ENCODE peak calls at places on chromosomes 5 and 9, in ten cellular contexts. Y, L, D, H, Z, O, G, N, J and B are unnamed samples.

GRCh38 chr5:148000036-148000435 is 63.7 kb upstream of the SPINK5 start:
- DNase-seq in Y (no peak), L (no peak), D (no peak), H (no peak), Z (no peak), O (no peak), G (no peak), N (no peak), J (no peak), B (no peak)

GRCh38 chr5:114822885-114823284 is 346.8 kb downstream of the TRIM36 start:
- DNase-seq in Y (no peak), L (no peak), D (no peak), H (no peak), Z (no peak), O (no peak), G (no peak), N (no peak), J (no peak), B (no peak)

GRCh38 chr9:105711867-105712266 is 17.5 kb downstream of the TMEM38B start:
- DNase-seq in Y (no peak), L (no peak), D (no peak), H (no peak), Z (no peak), O (no peak), G (no peak), N (no peak), J (no peak), B (no peak)

GRCh38 chr5:13816126-13816525 is 128.4 kb downstream of the DNAH5 start:
- DNase-seq in Y (no peak), L (no peak), D (no peak), H (no peak), Z (no peak), O (no peak), G (no peak), N (no peak), J (no peak), B (no peak)

GRCh38 chr9:114513050-114513951 is 8.0 kb upstream of the WHRN start:
- DNase-seq in Y (no peak), L (no peak), D (no peak), H (peak; percentile 29), Z (no peak), O (no peak), G (no peak), N (no peak), J (no peak), B (no peak)

GRCh38 chr9:136643596-136644342 is 18.9 kb upstream of the EGFL7 start:
- DNase-seq in Y (no peak), L (no peak), D (no peak), H (no peak), Z (no peak), O (peak; percentile 34), G (no peak), N (no peak), J (no peak), B (no peak)

GRCh38 chr5:2039180-2039531 is 156.4 kb upstream of the IRX4 start:
- DNase-seq in Y (no peak), L (no peak), D (no peak), H (no peak), Z (no peak), O (no peak), G (no peak), N (peak; percentile 43), J (no peak), B (no peak)

GRCh38 chr9:35656340-35656739 is 1.5 kb downstream of the RMRP start:
- DNase-seq in Y (no peak), L (no peak), D (no peak), H (no peak), Z (no peak), O (no peak), G (no peak), N (no peak), J (no peak), B (no peak)

GRCh38 chr9:122406264-122406890 is 35.6 kb downstream of the PTGS1 start:
- DNase-seq in Y (no peak), L (no peak), D (no peak), H (no peak), Z (no peak), O (no peak), G (no peak), N (no peak), J (no peak), B (no peak)

GRCh38 chr5:37850128-37850865 is 10.5 kb upstream of the GDNF start:
- DNase-seq in Y (no peak), L (no peak), D (no peak), H (no peak), Z (peak; percentile 58), O (no peak), G (no peak), N (no peak), J (no peak), B (no peak)

DNA sequence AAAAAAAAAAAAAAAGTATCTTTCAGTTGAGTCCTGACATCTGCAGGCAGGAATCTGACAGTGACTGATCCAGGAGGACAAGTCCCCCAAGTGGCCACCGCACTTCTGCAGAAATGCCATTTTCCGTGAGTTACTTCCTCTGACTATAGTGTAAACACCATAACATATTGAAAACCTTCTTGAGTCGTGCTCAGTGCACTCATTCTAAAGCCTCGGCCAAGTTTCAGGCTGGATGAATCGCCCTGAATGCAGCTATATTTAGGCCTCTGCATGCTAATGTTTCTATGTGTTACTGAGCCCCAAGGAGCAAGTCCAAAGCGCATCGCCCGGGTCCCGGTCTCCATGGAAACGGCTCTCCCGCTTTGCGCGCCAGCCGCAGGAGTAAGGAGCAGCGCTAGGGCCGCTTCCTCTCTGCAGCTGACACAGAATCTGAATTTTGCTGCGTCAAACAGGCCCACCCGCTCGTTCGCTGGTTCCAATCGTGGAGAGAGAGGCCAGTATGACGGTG is 335.4 kb downstream of the MSX2 start:
- DNase-seq in Y (no peak), L (no peak), D (peak; percentile 15), H (no peak), Z (peak; percentile 1), O (peak; percentile 24), G (no peak), N (peak; percentile 92), J (peak; percentile 42), B (no peak)
- TF ChIP-seq CTCF in Y (no peak), L (peak; percentile 15), D (no peak), H (no peak), Z (no peak), O (no peak), G (no peak), N (peak; percentile 66), J (no peak), B (no peak)

GRCh38 chr5:142287973-142288313 is 36.9 kb downstream of the SPRY4 start:
- DNase-seq in Y (no peak), L (no peak), D (no peak), H (no peak), Z (no peak), O (no peak), G (no peak), N (no peak), J (no peak), B (no peak)

GRCh38 chr5:142290574-142291299 is 34.1 kb downstream of the SPRY4 start:
- DNase-seq in Y (no peak), L (peak; percentile 24), D (no peak), H (no peak), Z (peak; percentile 68), O (no peak), G (no peak), N (no peak), J (no peak), B (no peak)

GRCh38 chr5:142286111-142286510 is 38.7 kb downstream of the SPRY4 start:
- DNase-seq in Y (no peak), L (no peak), D (no peak), H (peak; percentile 66), Z (no peak), O (no peak), G (no peak), N (no peak), J (no peak), B (no peak)

GRCh38 chr5:142289708-142290573 is 34.9 kb downstream of the SPRY4 start:
- DNase-seq in Y (no peak), L (no peak), D (no peak), H (no peak), Z (no peak), O (no peak), G (no peak), N (no peak), J (no peak), B (no peak)

GRCh38 chr5:142287096-142287972 is 37.5 kb downstream of the SPRY4 start:
- DNase-seq in Y (no peak), L (no peak), D (no peak), H (no peak), Z (no peak), O (no peak), G (no peak), N (no peak), J (no peak), B (no peak)
- TF ChIP-seq CTCF in Y (no peak), L (no peak), D (no peak), H (no peak), Z (no peak), O (no peak), G (no peak), N (no peak), J (no peak), B (no peak)

GRCh38 chr9:17843236-17843635 is 264.4 kb downstream of the SH3GL2 start:
- DNase-seq in Y (no peak), L (no peak), D (no peak), H (no peak), Z (no peak), O (no peak), G (no peak), N (no peak), J (no peak), B (no peak)

GRCh38 chr9:17832812-17833211 is 253.9 kb downstream of the SH3GL2 start:
- DNase-seq in Y (no peak), L (no peak), D (no peak), H (no peak), Z (no peak), O (no peak), G (no peak), N (no peak), J (no peak), B (no peak)

GRCh38 chr9:17839744-17840143 is 260.9 kb downstream of the SH3GL2 start:
- DNase-seq in Y (no peak), L (no peak), D (no peak), H (no peak), Z (no peak), O (no peak), G (no peak), N (no peak), J (no peak), B (no peak)

GRCh38 chr9:17833846-17834245 is 255.0 kb downstream of the SH3GL2 start:
- DNase-seq in Y (no peak), L (no peak), D (no peak), H (no peak), Z (no peak), O (no peak), G (no peak), N (no peak), J (no peak), B (no peak)

GRCh38 chr9:17837931-17838330 is 259.1 kb downstream of the SH3GL2 start:
- DNase-seq in Y (no peak), L (no peak), D (no peak), H (no peak), Z (peak; percentile 25), O (no peak), G (no peak), N (peak; percentile 40), J (no peak), B (no peak)
- TF ChIP-seq CTCF in Y (no peak), L (peak; percentile 50), D (no peak), H (no peak), Z (peak; percentile 8), O (no peak), G (no peak), N (peak; percentile 54), J (no peak), B (no peak)

GRCh38 chr9:72187296-72187695 is 38.1 kb downstream of the GDA start:
- DNase-seq in Y (no peak), L (no peak), D (no peak), H (no peak), Z (no peak), O (no peak), G (no peak), N (no peak), J (no peak), B (no peak)

GRCh38 chr9:72185561-72185960 is 36.3 kb downstream of the GDA start:
- DNase-seq in Y (no peak), L (peak; percentile 8), D (no peak), H (no peak), Z (no peak), O (no peak), G (no peak), N (no peak), J (no peak), B (no peak)
- TF ChIP-seq CTCF in Y (no peak), L (no peak), D (no peak), H (no peak), Z (no peak), O (no peak), G (no peak), N (no peak), J (no peak), B (no peak)